ENCODE peak calls at places on chromosomes 16 and 17, in seven cellular contexts. C is GM12878, G is IMR-90, M is H1, Z is K562, S is HepG2, E is A549. K is an unnamed sample.

GRCh38 chr17:62712011-62712615 is 84.6 kb downstream of the MRC2 start:
- DNase-seq in Z (no peak), E (no peak), M (no peak), G (no peak), C (no peak), S (no peak), K (no peak)

GRCh38 chr16:11248133-11248532 is 7.9 kb downstream of the SOCS1 start:
- DNase-seq in M (no peak), S (no peak), C (no peak), G (peak), E (no peak), Z (no peak), K (no peak)

GRCh38 chr16:1342526-1343427 is 8.9 kb downstream of the TSR3 start:
- DNase-seq in E (peak), G (peak), C (peak), S (peak), M (peak), Z (peak), K (peak)

GRCh38 chr17:51050291-51051033 is 70.2 kb downstream of the SPAG9 start:
- DNase-seq in M (no peak), Z (no peak), G (no peak), E (no peak), S (no peak), C (peak), K (no peak)

GRCh38 chr17:6831662-6832263 is at the start of gene TEKT1:
- DNase-seq in C (no peak), Z (no peak), M (peak), E (peak), S (peak), G (peak), K (no peak)

GRCh38 chr17:78348055-78348745 is 11.7 kb downstream of the SOCS3 start:
- DNase-seq in C (no peak), S (no peak), Z (no peak), E (no peak), G (no peak), M (no peak), K (no peak)

GRCh38 chr17:29807520-29808361 is 122.3 kb downstream of the SSH2 start:
- DNase-seq in M (no peak), G (peak), Z (peak), S (peak), E (peak), C (peak), K (peak)

GRCh38 chr16:88928405-88929375 is 48.3 kb downstream of the CBFA2T3 start:
- DNase-seq in Z (no peak), M (no peak), C (no peak), G (no peak), E (no peak), S (peak), K (no peak)

GRCh38 chr16:13435415-13435814 is 484.5 kb upstream of the ERCC4 start:
- DNase-seq in S (no peak), C (no peak), Z (no peak), M (no peak), E (no peak), G (no peak), K (no peak)

GRCh38 chr16:11076259-11077018 is 132.1 kb downstream of the CLEC16A start:
- DNase-seq in C (peak), S (no peak), M (no peak), Z (peak), G (peak), E (no peak), K (no peak)

GRCh38 chr17:53150101-53150698 is 672.5 kb upstream of the KIF2B start:
- DNase-seq in S (peak), C (no peak), G (no peak), M (no peak), Z (no peak), E (no peak), K (no peak)

GRCh38 chr16:4172070-4172469 is 55.8 kb upstream of the ADCY9 start:
- DNase-seq in G (peak), Z (no peak), E (no peak), M (no peak), C (no peak), S (no peak), K (no peak)

GRCh38 chr16:2500937-2501750 is 12.6 kb upstream of the ATP6V0C start:
- DNase-seq in G (peak), C (peak), E (peak), Z (peak), S (peak), M (peak), K (no peak)

GRCh38 chr17:30263552-30264333 is 28.0 kb downstream of the BLMH start:
- DNase-seq in M (no peak), C (no peak), G (peak), S (no peak), E (no peak), Z (no peak), K (no peak)

GRCh38 chr17:3004150-3004801 is 59.1 kb downstream of the OR1D5 start:
- DNase-seq in S (peak), M (no peak), G (peak), Z (no peak), C (peak), E (peak), K (peak)

GRCh38 chr17:47703671-47704070 is 9.7 kb downstream of the TBKBP1 start:
- DNase-seq in C (no peak), S (no peak), E (no peak), M (no peak), G (no peak), Z (no peak), K (no peak)

GRCh38 chr17:83119987-83120864 is 40.8 kb downstream of the METRNL start:
- DNase-seq in S (no peak), E (no peak), M (no peak), Z (no peak), G (no peak), C (peak), K (no peak)

GRCh38 chr16:3610698-3611144 is 685 bp downstream of the SLX4 start:
- DNase-seq in E (no peak), C (no peak), S (no peak), M (no peak), G (no peak), Z (peak), K (no peak)

GRCh38 chr16:30841332-30841731 is 52.5 kb downstream of the BCL7C start:
- DNase-seq in C (no peak), G (no peak), E (no peak), Z (no peak), S (no peak), M (no peak), K (no peak)

GRCh38 chr16:85955566-85955965 is 56.6 kb downstream of the IRF8 start:
- DNase-seq in M (no peak), S (no peak), E (no peak), G (no peak), C (no peak), Z (no peak), K (no peak)

GRCh38 chr17:15194859-15195277 is 70.3 kb downstream of the PMP22 start:
- DNase-seq in S (no peak), C (no peak), G (peak), E (no peak), M (no peak), Z (no peak), K (no peak)

GRCh38 chr17:79690988-79691836 is 39.5 kb upstream of the ENPP7 start:
- DNase-seq in M (no peak), S (no peak), G (no peak), C (no peak), E (no peak), Z (no peak), K (no peak)

GRCh38 chr16:1612320-1613111 is at the start of gene CRAMP1:
- DNase-seq in C (no peak), S (no peak), E (peak), G (no peak), M (no peak), Z (peak), K (no peak)

DNA sequence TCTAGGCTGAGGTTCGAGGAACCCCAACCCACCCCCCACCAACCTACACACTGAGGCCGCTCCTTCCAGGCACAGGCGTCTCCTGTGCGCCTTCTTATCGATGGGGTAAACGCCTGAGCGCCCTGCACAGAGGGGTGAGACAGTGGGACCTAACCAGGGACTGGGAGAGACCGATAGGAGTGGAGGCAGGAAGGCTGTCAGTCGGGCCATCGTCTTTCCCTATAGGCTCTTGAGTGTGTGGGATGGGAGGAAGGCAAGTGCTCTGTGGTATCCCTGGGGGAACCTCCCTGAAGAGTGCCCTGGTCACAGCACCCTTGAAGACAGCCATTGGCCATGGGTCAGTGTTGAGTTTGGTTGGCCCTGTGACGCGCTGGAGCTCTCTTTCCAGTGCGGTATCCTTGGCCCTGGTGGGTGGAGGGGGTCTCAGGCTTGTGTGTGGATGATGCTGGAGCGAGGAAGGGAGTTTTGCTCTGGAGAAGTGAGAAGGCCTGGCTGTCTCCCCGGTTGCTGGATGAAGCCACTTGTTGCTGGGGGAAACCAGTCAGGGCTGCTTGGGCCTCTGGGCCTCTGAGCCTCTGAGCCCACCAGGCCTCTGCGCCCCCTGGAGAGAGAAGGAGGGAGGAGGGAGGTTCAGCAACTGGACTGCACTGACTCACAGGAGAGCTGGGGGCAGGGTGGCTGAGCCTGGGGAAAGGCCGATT is 1.7 kb downstream of the GPRC5C start:
- DNase-seq in M (no peak), S (peak), E (no peak), C (no peak), Z (peak), G (no peak), K (no peak)
- TF ChIP-seq CEBPB in M (no peak), S (no peak), E (no peak), C (no peak), Z (no peak), G (no peak), K (no peak)

GRCh38 chr17:37541880-37542675 is 52.4 kb downstream of the DUSP14 start:
- DNase-seq in Z (no peak), G (peak), E (no peak), C (no peak), M (no peak), S (no peak), K (no peak)
- TF ChIP-seq CEBPB in Z (no peak), G (peak), E (peak), C (no peak), M (peak), S (no peak), K (peak)

GRCh38 chr17:19709841-19710240 is 6.5 kb downstream of the SLC47A2 start:
- DNase-seq in C (no peak), Z (no peak), G (no peak), E (no peak), S (no peak), M (no peak), K (no peak)
- TF ChIP-seq CEBPB in C (no peak), Z (no peak), G (no peak), E (no peak), S (no peak), M (no peak), K (no peak)

GRCh38 chr17:72545756-72546155 is 424.9 kb downstream of the SOX9 start:
- DNase-seq in C (no peak), G (no peak), E (no peak), S (no peak), M (no peak), Z (no peak), K (no peak)
- TF ChIP-seq CEBPB in C (no peak), G (no peak), E (no peak), S (no peak), M (no peak), Z (no peak), K (no peak)

K was measured in HCT116.